ENCODE peak calls at places on chromosomes 1 and 21, in eight cellular contexts. One of them, this sample, is unnamed.

GRCh38 chr1:186155594-186155993 is 219.5 kb downstream of the TPR start:
- DNase-seq in HTR-8/SVneo: peak
- DNase-seq in activated CD8-positive, alpha-beta memory T cell treated with anti-CD3 and anti-CD28 coated beads, Interleukin-2, amount 50 U/mL, for 48 hours: no peak
- DNase-seq in AML-193: peak
- DNase-seq in effector CD4-positive, alpha-beta T cell: no peak
- DNase-seq in stimulated activated CD8-positive, alpha-beta memory T cell treated with anti-CD3 and anti-CD28 coated beads, Interleukin-4, amount 100 ng/mL, for 1 hour: no peak
- DNase-seq in omental fat pad: no peak
- DNase-seq in ureter: no peak
- DNase-seq in this sample: no peak

GRCh38 chr1:81708239-81708638 is 92.5 kb upstream of the ADGRL2 start:
- DNase-seq in HTR-8/SVneo: no peak
- DNase-seq in activated CD8-positive, alpha-beta memory T cell treated with anti-CD3 and anti-CD28 coated beads, Interleukin-2, amount 50 U/mL, for 48 hours: no peak
- DNase-seq in stimulated activated CD8-positive, alpha-beta memory T cell treated with anti-CD3 and anti-CD28 coated beads, Interleukin-4, amount 100 ng/mL, for 1 hour: no peak
- DNase-seq in omental fat pad: no peak
- DNase-seq in AML-193: no peak
- DNase-seq in ureter: no peak
- DNase-seq in effector CD4-positive, alpha-beta T cell: no peak
- DNase-seq in this sample: no peak

GRCh38 chr1:196400478-196401453 is 207.5 kb downstream of the KCNT2 start:
- DNase-seq in ureter: peak
- DNase-seq in omental fat pad: no peak
- DNase-seq in HTR-8/SVneo: no peak
- DNase-seq in AML-193: peak
- DNase-seq in activated CD8-positive, alpha-beta memory T cell treated with anti-CD3 and anti-CD28 coated beads, Interleukin-2, amount 50 U/mL, for 48 hours: no peak
- DNase-seq in stimulated activated CD8-positive, alpha-beta memory T cell treated with anti-CD3 and anti-CD28 coated beads, Interleukin-4, amount 100 ng/mL, for 1 hour: no peak
- DNase-seq in effector CD4-positive, alpha-beta T cell: no peak
- DNase-seq in this sample: no peak

GRCh38 chr1:97338347-97338746 is 582.5 kb downstream of the DPYD start:
- DNase-seq in HTR-8/SVneo: no peak
- DNase-seq in omental fat pad: no peak
- DNase-seq in activated CD8-positive, alpha-beta memory T cell treated with anti-CD3 and anti-CD28 coated beads, Interleukin-2, amount 50 U/mL, for 48 hours: no peak
- DNase-seq in AML-193: no peak
- DNase-seq in effector CD4-positive, alpha-beta T cell: no peak
- DNase-seq in stimulated activated CD8-positive, alpha-beta memory T cell treated with anti-CD3 and anti-CD28 coated beads, Interleukin-4, amount 100 ng/mL, for 1 hour: no peak
- DNase-seq in ureter: no peak
- DNase-seq in this sample: no peak

GRCh38 chr1:232226197-232226681 is 403.7 kb downstream of the SIPA1L2 start:
- DNase-seq in effector CD4-positive, alpha-beta T cell: no peak
- DNase-seq in HTR-8/SVneo: peak
- DNase-seq in activated CD8-positive, alpha-beta memory T cell treated with anti-CD3 and anti-CD28 coated beads, Interleukin-2, amount 50 U/mL, for 48 hours: peak
- DNase-seq in stimulated activated CD8-positive, alpha-beta memory T cell treated with anti-CD3 and anti-CD28 coated beads, Interleukin-4, amount 100 ng/mL, for 1 hour: no peak
- DNase-seq in AML-193: no peak
- DNase-seq in omental fat pad: no peak
- DNase-seq in ureter: no peak
- DNase-seq in this sample: no peak

GRCh38 chr1:21868941-21869454 is 56.9 kb downstream of the LDLRAD2 start:
- DNase-seq in activated CD8-positive, alpha-beta memory T cell treated with anti-CD3 and anti-CD28 coated beads, Interleukin-2, amount 50 U/mL, for 48 hours: no peak
- DNase-seq in HTR-8/SVneo: no peak
- DNase-seq in AML-193: no peak
- DNase-seq in omental fat pad: no peak
- DNase-seq in ureter: no peak
- DNase-seq in effector CD4-positive, alpha-beta T cell: no peak
- DNase-seq in stimulated activated CD8-positive, alpha-beta memory T cell treated with anti-CD3 and anti-CD28 coated beads, Interleukin-4, amount 100 ng/mL, for 1 hour: no peak
- DNase-seq in this sample: no peak

GRCh38 chr1:214727274-214727673 is 124.3 kb downstream of the CENPF start:
- DNase-seq in ureter: no peak
- DNase-seq in HTR-8/SVneo: no peak
- DNase-seq in activated CD8-positive, alpha-beta memory T cell treated with anti-CD3 and anti-CD28 coated beads, Interleukin-2, amount 50 U/mL, for 48 hours: no peak
- DNase-seq in AML-193: no peak
- DNase-seq in omental fat pad: no peak
- DNase-seq in effector CD4-positive, alpha-beta T cell: no peak
- DNase-seq in stimulated activated CD8-positive, alpha-beta memory T cell treated with anti-CD3 and anti-CD28 coated beads, Interleukin-4, amount 100 ng/mL, for 1 hour: no peak
- DNase-seq in this sample: no peak

GRCh38 chr21:36478207-36478701 is 1.7 kb downstream of the CLDN14 start:
- DNase-seq in omental fat pad: no peak
- DNase-seq in AML-193: no peak
- DNase-seq in activated CD8-positive, alpha-beta memory T cell treated with anti-CD3 and anti-CD28 coated beads, Interleukin-2, amount 50 U/mL, for 48 hours: peak
- DNase-seq in stimulated activated CD8-positive, alpha-beta memory T cell treated with anti-CD3 and anti-CD28 coated beads, Interleukin-4, amount 100 ng/mL, for 1 hour: no peak
- DNase-seq in ureter: no peak
- DNase-seq in effector CD4-positive, alpha-beta T cell: no peak
- DNase-seq in HTR-8/SVneo: peak
- DNase-seq in this sample: no peak

GRCh38 chr1:21337931-21338567 is 47.8 kb upstream of the ECE1 start:
- DNase-seq in ureter: peak
- DNase-seq in stimulated activated CD8-positive, alpha-beta memory T cell treated with anti-CD3 and anti-CD28 coated beads, Interleukin-4, amount 100 ng/mL, for 1 hour: no peak
- DNase-seq in effector CD4-positive, alpha-beta T cell: no peak
- DNase-seq in activated CD8-positive, alpha-beta memory T cell treated with anti-CD3 and anti-CD28 coated beads, Interleukin-2, amount 50 U/mL, for 48 hours: no peak
- DNase-seq in omental fat pad: peak
- DNase-seq in AML-193: peak
- DNase-seq in HTR-8/SVneo: no peak
- DNase-seq in this sample: no peak